ENCODE peak calls at places on chromosomes 12 and 14, in four cellular contexts. Z is Peyer's patch, K is uterus, L is HepG2. R is an unnamed sample.

GRCh38 chr14:101380940-101381339 is 180.4 kb upstream of the DIO3 start:
- DNase-seq in K (no peak), Z (no peak), L (no peak), R (no peak)

GRCh38 chr14:71783786-71784185 is 148.4 kb upstream of the RGS6 start:
- DNase-seq in Z (no peak), K (no peak), L (no peak), R (no peak)

GRCh38 chr14:65211341-65211987 is 109.1 kb upstream of the MAX start:
- DNase-seq in L (peak; percentile 37), Z (no peak), K (no peak), R (no peak)

GRCh38 chr14:34693228-34693939 is 21.0 kb downstream of the CFL2 start:
- DNase-seq in L (peak; percentile 45), K (peak; percentile 61), Z (peak; percentile 69), R (no peak)

GRCh38 chr14:33796356-33796755 is 154.5 kb downstream of the EGLN3 start:
- DNase-seq in Z (no peak), K (no peak), L (no peak), R (no peak)

GRCh38 chr12:22505826-22506225 is 38.5 kb downstream of the C2CD5 start:
- DNase-seq in L (peak; percentile 2), Z (no peak), K (no peak), R (peak; percentile 37)

GRCh38 chr12:75452675-75453330 is 27.8 kb upstream of the GLIPR1 start:
- DNase-seq in Z (no peak), L (no peak), K (no peak), R (no peak)

GRCh38 chr14:95341564-95341963 is 21.9 kb upstream of the CLMN start:
- DNase-seq in Z (no peak), K (no peak), L (no peak), R (peak; percentile 39)

GRCh38 chr12:53627919-53628318 is 1.7 kb upstream of the ATF7 start:
- DNase-seq in Z (no peak), L (no peak), K (no peak), R (no peak)

GRCh38 chr14:22614240-22614799 is 16.2 kb downstream of the ABHD4 start:
- DNase-seq in Z (no peak), K (no peak), L (peak; percentile 83), R (no peak)

GRCh38 chr14:22610931-22611330 is 12.8 kb downstream of the ABHD4 start:
- DNase-seq in Z (no peak), L (no peak), K (no peak), R (no peak)

GRCh38 chr14:22607291-22607690 is 9.2 kb downstream of the ABHD4 start:
- DNase-seq in K (no peak), L (no peak), Z (no peak), R (no peak)

GRCh38 chr14:22613736-22614239 is 15.7 kb downstream of the ABHD4 start:
- DNase-seq in K (no peak), L (no peak), Z (no peak), R (no peak)

DNA sequence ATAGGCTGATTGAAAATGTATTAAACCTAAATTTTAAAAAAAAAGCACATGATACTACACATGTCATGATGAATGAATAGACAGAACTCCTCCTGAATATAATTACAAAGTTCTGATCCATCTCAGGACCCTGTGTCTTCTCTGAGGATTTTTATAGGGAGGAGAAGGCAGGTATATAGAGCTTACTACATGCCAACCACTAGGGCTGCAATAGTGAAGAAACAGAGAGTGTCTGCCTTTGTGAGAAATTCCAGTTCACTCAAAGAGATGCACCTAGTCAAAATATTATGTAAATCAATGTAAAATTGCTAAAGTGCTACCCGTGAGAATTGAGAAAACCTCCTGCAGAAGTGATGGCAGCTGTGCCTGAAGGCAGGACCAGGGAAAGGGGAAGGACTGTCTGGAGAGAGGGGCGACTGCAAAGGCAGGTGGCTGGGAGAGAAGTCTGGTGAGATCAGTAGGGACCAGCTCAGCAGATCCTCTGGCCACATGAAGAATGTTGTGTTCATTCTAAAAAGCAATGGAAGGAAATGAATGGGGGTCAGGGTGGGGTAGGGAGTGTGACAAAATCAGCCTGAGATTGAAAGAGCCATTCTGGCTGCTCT is 15.1 kb downstream of the ABHD4 start:
- DNase-seq in K (no peak), L (no peak), Z (no peak), R (no peak)
- TF ChIP-seq CTCF in K (no peak), L (no peak), Z (no peak), R (no peak)

GRCh38 chr14:93301821-93302447 is 30.9 kb downstream of the BTBD7 start:
- DNase-seq in Z (no peak), K (no peak), L (no peak), R (no peak)

GRCh38 chr14:93305708-93306418 is 27.0 kb downstream of the BTBD7 start:
- DNase-seq in Z (no peak), L (no peak), K (no peak), R (no peak)

GRCh38 chr14:93304771-93305170 is 28.1 kb downstream of the BTBD7 start:
- DNase-seq in L (peak; percentile 25), Z (no peak), K (no peak), R (no peak)

GRCh38 chr14:93302688-93303581 is 29.9 kb downstream of the BTBD7 start:
- DNase-seq in Z (no peak), K (no peak), L (no peak), R (no peak)

GRCh38 chr14:93303659-93304058 is 29.2 kb downstream of the BTBD7 start:
- DNase-seq in Z (no peak), L (no peak), K (no peak), R (no peak)
- TF ChIP-seq CTCF in Z (no peak), L (no peak), K (no peak), R (no peak)

GRCh38 chr14:52380294-52380693 is 66.2 kb downstream of the PTGER2 start:
- DNase-seq in Z (no peak), K (no peak), L (no peak), R (no peak)

DNA sequence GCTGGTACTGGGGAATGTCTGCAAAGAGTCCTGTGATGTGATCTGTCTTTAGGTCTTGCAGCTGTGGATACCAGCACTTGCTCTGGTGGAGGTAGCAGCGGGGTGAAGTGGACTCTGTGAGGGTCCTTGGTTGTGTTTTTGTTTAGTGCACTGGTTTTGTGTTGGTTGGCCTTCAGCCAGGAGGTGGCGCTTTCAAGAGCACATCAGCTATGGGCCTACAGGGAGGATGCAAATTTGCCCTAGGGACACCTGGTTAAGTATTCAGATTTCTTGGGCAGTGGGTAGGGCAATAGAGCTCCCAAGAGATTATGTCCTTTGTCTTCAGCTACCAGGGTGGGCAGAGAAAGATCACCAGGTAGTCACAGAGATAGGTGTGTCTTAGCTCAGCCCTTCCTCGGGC is 63.8 kb downstream of the PTGER2 start:
- DNase-seq in Z (no peak), K (no peak), L (no peak), R (no peak)
- TF ChIP-seq CTCF in Z (no peak), K (no peak), L (peak; percentile 21), R (no peak)

GRCh38 chr14:99137001-99137700 is 134.8 kb downstream of the BCL11B start:
- DNase-seq in L (no peak), K (no peak), Z (peak; percentile 22), R (peak; percentile 68)
- TF ChIP-seq CTCF in L (no peak), K (no peak), Z (no peak), R (no peak)

GRCh38 chr14:61077437-61077836 is 96.4 kb downstream of the SLC38A6 start:
- DNase-seq in L (no peak), Z (no peak), K (no peak), R (no peak)
- TF ChIP-seq CTCF in L (no peak), Z (no peak), K (no peak), R (no peak)

GRCh38 chr14:50002926-50003212 is 110.0 kb downstream of the ARF6 start:
- DNase-seq in K (no peak), L (no peak), Z (no peak), R (no peak)

GRCh38 chr14:50006141-50006540 is 110.2 kb downstream of the VCPKMT start:
- DNase-seq in Z (no peak), L (no peak), K (no peak), R (no peak)

GRCh38 chr14:50001146-50001998 is 108.5 kb downstream of the ARF6 start:
- DNase-seq in K (peak; percentile 35), L (peak; percentile 86), Z (peak; percentile 91), R (peak; percentile 93)

GRCh38 chr14:50001999-50002925 is 109.4 kb downstream of the ARF6 start:
- DNase-seq in Z (peak; percentile 80), L (no peak), K (no peak), R (no peak)

GRCh38 chr14:50003213-50004021 is 110.5 kb downstream of the ARF6 start:
- DNase-seq in L (peak; percentile 71), Z (peak; percentile 97), K (peak; percentile 81), R (peak; percentile 74)
- TF ChIP-seq CTCF in L (peak; percentile 46), Z (no peak), K (peak; percentile 25), R (no peak)

GRCh38 chr12:62601765-62602444 is 135.3 kb downstream of the MON2 start:
- DNase-seq in K (no peak), L (peak; percentile 31), Z (no peak), R (no peak)

GRCh38 chr12:62597253-62597652 is 130.6 kb downstream of the MON2 start:
- DNase-seq in K (no peak), Z (no peak), L (no peak), R (no peak)

GRCh38 chr12:62598846-62599245 is 132.2 kb downstream of the MON2 start:
- DNase-seq in K (no peak), Z (no peak), L (no peak), R (no peak)

GRCh38 chr12:62602445-62603060 is 135.9 kb downstream of the MON2 start:
- DNase-seq in K (peak; percentile 86), L (peak; percentile 80), Z (peak; percentile 96), R (peak; percentile 97)

GRCh38 chr12:62600038-62600437 is 133.4 kb downstream of the MON2 start:
- DNase-seq in K (no peak), Z (no peak), L (no peak), R (no peak)
- TF ChIP-seq CTCF in K (no peak), Z (no peak), L (no peak), R (no peak)

R was measured in lower leg skin.